ENCODE peak calls at places on chromosomes 1 and 21, in seven cellular contexts. S, N, M, A, E, C and P are unnamed samples.

GRCh38 chr1:227225715-227226346 is 92.5 kb downstream of the CDC42BPA start:
- DNase-seq in S (peak), N (peak), M (no peak), A (peak), E (no peak), C (no peak), P (peak)

GRCh38 chr1:44361478-44361877 is 6.4 kb upstream of the ERI3 start:
- DNase-seq in S (peak), N (peak), M (no peak), A (no peak), E (no peak), C (no peak), P (peak)

GRCh38 chr1:162389021-162389818 is 7.7 kb downstream of the C1orf226 start:
- DNase-seq in S (no peak), N (peak), M (no peak), A (peak), E (peak), C (no peak), P (peak)

GRCh38 chr1:59007429-59007819 is 223.6 kb upstream of the JUN start:
- DNase-seq in S (no peak), N (no peak), M (no peak), A (no peak), E (no peak), C (no peak), P (no peak)

GRCh38 chr1:191702124-191702523 is 456.1 kb upstream of the RGS18 start:
- DNase-seq in S (no peak), N (no peak), M (no peak), A (no peak), E (no peak), C (no peak), P (peak)

GRCh38 chr21:25589905-25590304 is 17.4 kb downstream of the MRPL39 start:
- DNase-seq in S (no peak), N (no peak), M (no peak), A (no peak), E (no peak), C (no peak), P (no peak)

GRCh38 chr1:154346276-154346914 is 21.1 kb downstream of the ATP8B2 start:
- DNase-seq in S (no peak), N (no peak), M (no peak), A (no peak), E (no peak), C (no peak), P (no peak)

GRCh38 chr1:3161130-3161840 is 92.3 kb downstream of the PRDM16 start:
- DNase-seq in S (no peak), N (no peak), M (no peak), A (no peak), E (no peak), C (peak), P (no peak)

GRCh38 chr1:2228684-2229031 is 539 bp downstream of the SKI start:
- DNase-seq in S (no peak), N (no peak), M (no peak), A (no peak), E (no peak), C (no peak), P (peak)

GRCh38 chr1:66444438-66445265 is 89.3 kb upstream of the SGIP1 start:
- DNase-seq in S (no peak), N (no peak), M (no peak), A (no peak), E (no peak), C (no peak), P (no peak)

GRCh38 chr1:2976180-2976562 is 45.1 kb upstream of the ACTRT2 start:
- DNase-seq in S (no peak), N (no peak), M (no peak), A (no peak), E (no peak), C (no peak), P (no peak)